ENCODE peak calls at places on chromosomes 6 and 20, in six cellular contexts. T is ovary; W is A549; Q is effector memory CD4-positive, alpha-beta T cell; O is tibial artery; A is RWPE1. I is an unnamed sample.

GRCh38 chr6:36326351-36326995 is 10.2 kb downstream of the BNIP5 start:
- DNase-seq in T (no peak), W (no peak), Q (no peak), O (no peak), A (no peak), I (no peak)

GRCh38 chr6:8436956-8437355 is 1.6 kb upstream of the SLC35B3 start:
- DNase-seq in T (no peak), W (no peak), Q (no peak), O (no peak), A (no peak), I (no peak)

GRCh38 chr20:64223526-64224067 is 32.0 kb upstream of the PCMTD2 start:
- DNase-seq in T (peak; percentile 75), W (no peak), Q (no peak), O (no peak), A (no peak), I (no peak)

GRCh38 chr6:53581161-53581560 is 36.3 kb upstream of the GCLC start:
- DNase-seq in T (no peak), W (no peak), Q (no peak), O (no peak), A (no peak), I (no peak)

GRCh38 chr6:25706314-25707014 is 48.1 kb upstream of the SLC17A4 start:
- DNase-seq in T (no peak), W (no peak), Q (no peak), O (peak; percentile 34), A (no peak), I (no peak)

GRCh38 chr6:170062904-170063220 is 228.0 kb downstream of the DLL1 start:
- DNase-seq in T (no peak), W (no peak), Q (no peak), O (peak; percentile 16), A (no peak), I (no peak)

GRCh38 chr20:6525447-6526303 is 241.8 kb upstream of the BMP2 start:
- DNase-seq in T (no peak), W (no peak), Q (no peak), O (no peak), A (no peak), I (no peak)

GRCh38 chr6:130027948-130028347 is 9.6 kb downstream of the L3MBTL3 start:
- DNase-seq in T (no peak), W (no peak), Q (no peak), O (no peak), A (no peak), I (no peak)

GRCh38 chr6:53441035-53441493 is 92.3 kb upstream of the ELOVL5 start:
- DNase-seq in T (no peak), W (no peak), Q (no peak), O (no peak), A (no peak), I (no peak)

GRCh38 chr20:24768226-24768625 is 180.8 kb upstream of the CST7 start:
- DNase-seq in T (no peak), W (no peak), Q (no peak), O (no peak), A (no peak), I (no peak)

GRCh38 chr6:15453622-15454021 is 207.8 kb downstream of the JARID2 start:
- DNase-seq in T (no peak), W (no peak), Q (no peak), O (peak; percentile 66), A (no peak), I (peak; percentile 84)

GRCh38 chr20:4925842-4926530 is 75.3 kb downstream of the SLC23A2 start:
- DNase-seq in T (peak; percentile 68), W (peak; percentile 49), Q (no peak), O (peak; percentile 78), A (peak; percentile 49), I (no peak)

GRCh38 chr6:160306284-160306683 is 41.9 kb upstream of the SLC22A3 start:
- DNase-seq in T (no peak), W (no peak), Q (no peak), O (no peak), A (no peak), I (no peak)

GRCh38 chr6:45297302-45297701 is 30.8 kb upstream of the RUNX2 start:
- DNase-seq in T (no peak), W (no peak), Q (no peak), O (no peak), A (no peak), I (no peak)

GRCh38 chr6:4936681-4937041 is 67.2 kb downstream of the RPP40 start:
- DNase-seq in T (no peak), W (peak; percentile 53), Q (no peak), O (no peak), A (peak; percentile 37), I (no peak)

GRCh38 chr6:117605169-117605826 is 3.0 kb upstream of the GOPC start:
- DNase-seq in T (no peak), W (peak; percentile 83), Q (peak; percentile 25), O (no peak), A (peak; percentile 68), I (peak; percentile 7)

GRCh38 chr6:21610376-21610775 is 16.8 kb downstream of the SOX4 start:
- DNase-seq in T (no peak), W (no peak), Q (no peak), O (no peak), A (no peak), I (no peak)

GRCh38 chr6:27472182-27472616 is 706 bp downstream of the ZNF184 start:
- DNase-seq in T (peak; percentile 65), W (peak; percentile 82), Q (peak; percentile 67), O (peak; percentile 51), A (peak; percentile 46), I (peak; percentile 19)

GRCh38 chr20:37439223-37439933 is 81.7 kb upstream of the NNAT start:
- DNase-seq in T (no peak), W (no peak), Q (no peak), O (no peak), A (no peak), I (no peak)

GRCh38 chr6:33575211-33575610 is 4.9 kb downstream of the BAK1 start:
- DNase-seq in T (no peak), W (no peak), Q (no peak), O (no peak), A (no peak), I (no peak)

GRCh38 chr6:29414588-29414987 is at the start of gene OR12D1:
- DNase-seq in T (no peak), W (no peak), Q (no peak), O (no peak), A (peak; percentile 4), I (no peak)

GRCh38 chr6:131212024-131212423 is 76.8 kb downstream of the AKAP7 start:
- DNase-seq in T (no peak), W (no peak), Q (no peak), O (no peak), A (no peak), I (no peak)

GRCh38 chr6:149082320-149082719 is 235.2 kb upstream of the TAB2 start:
- DNase-seq in T (peak; percentile 87), W (peak; percentile 73), Q (peak; percentile 73), O (peak; percentile 83), A (peak; percentile 68), I (peak; percentile 62)

DNA sequence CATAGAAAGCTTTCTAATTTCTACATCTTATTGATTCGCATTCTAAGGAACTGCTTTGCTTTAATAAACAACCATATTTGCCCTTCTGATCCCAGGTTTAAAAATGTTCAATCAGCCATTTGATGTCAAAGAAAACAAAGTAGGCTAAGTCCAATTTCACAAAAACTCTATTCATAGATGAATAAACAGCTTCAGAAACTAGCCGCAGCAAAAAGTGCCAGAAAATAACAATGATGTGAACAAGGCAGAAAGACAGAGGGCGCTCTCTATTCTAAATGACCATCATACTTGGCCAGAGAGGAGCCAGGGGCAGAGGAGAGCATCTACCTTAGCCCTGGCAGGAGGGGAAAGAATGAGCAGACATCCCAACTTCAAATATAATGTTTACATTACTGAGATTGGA is 9.7 kb downstream of the CNKSR3 start:
- DNase-seq in T (no peak), W (no peak), Q (no peak), O (no peak), A (no peak), I (no peak)
- H3K27ac ChIP-seq in T (no peak overlapping the region), W (no peak overlapping the region), Q (no peak overlapping the region), O (no peak overlapping the region), A (no peak overlapping the region), I (no peak overlapping the region)

GRCh38 chr6:168272379-168273011 is 47.1 kb downstream of the DACT2 start:
- DNase-seq in T (no peak), W (no peak), Q (no peak), O (no peak), A (no peak), I (no peak)

GRCh38 chr6:168275168-168275567 is 44.4 kb downstream of the DACT2 start:
- DNase-seq in T (no peak), W (no peak), Q (no peak), O (no peak), A (no peak), I (no peak)

GRCh38 chr6:168273483-168274045 is 46.0 kb downstream of the DACT2 start:
- DNase-seq in T (no peak), W (no peak), Q (no peak), O (no peak), A (no peak), I (no peak)

GRCh38 chr6:168276576-168277273 is 42.9 kb downstream of the DACT2 start:
- DNase-seq in T (no peak), W (no peak), Q (no peak), O (no peak), A (no peak), I (no peak)

GRCh38 chr6:168274046-168274952 is 45.3 kb downstream of the DACT2 start:
- DNase-seq in T (no peak), W (peak; percentile 62), Q (no peak), O (no peak), A (no peak), I (no peak)
- H3K27ac ChIP-seq in T (no peak overlapping the region), W (peak overlapping the region; percentile 94), Q (no peak overlapping the region), O (no peak overlapping the region), A (no peak overlapping the region), I (no peak overlapping the region)

GRCh38 chr20:35034150-35034549 is 58.5 kb downstream of the TRPC4AP start:
- DNase-seq in T (no peak), W (no peak), Q (no peak), O (no peak), A (no peak), I (no peak)
- H3K27ac ChIP-seq in T (no peak overlapping the region), W (no peak overlapping the region), Q (no peak overlapping the region), O (no peak overlapping the region), A (no peak overlapping the region), I (no peak overlapping the region)

DNA sequence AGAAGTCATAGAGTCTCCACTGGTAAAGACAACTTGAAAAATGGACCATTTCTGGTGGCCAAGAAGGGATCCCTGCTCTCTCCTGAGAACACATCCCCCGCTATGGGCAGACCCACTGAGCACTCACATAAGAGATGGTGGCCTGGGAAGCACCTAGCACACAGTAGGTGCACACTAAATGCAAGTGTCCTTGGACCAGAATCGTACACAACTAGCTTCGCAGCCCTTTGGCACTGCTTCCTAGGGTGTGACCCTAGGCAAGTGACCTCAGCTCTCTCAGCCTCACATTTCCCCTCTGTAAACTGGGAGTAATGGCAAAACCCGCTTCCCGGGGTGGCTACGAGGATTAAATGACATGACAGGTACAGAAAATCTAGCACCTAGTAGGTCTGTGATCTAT is 35.1 kb downstream of the KCNB1 start:
- DNase-seq in T (no peak), W (no peak), Q (no peak), O (no peak), A (no peak), I (no peak)
- H3K27ac ChIP-seq in T (no peak overlapping the region), W (no peak overlapping the region), Q (no peak overlapping the region), O (peak overlapping the region; percentile 73), A (no peak overlapping the region), I (peak overlapping the region; percentile 59)

GRCh38 chr20:381581-382290 is 1.2 kb downstream of the TRIB3 start:
- DNase-seq in T (peak; percentile 66), W (peak; percentile 91), Q (peak; percentile 62), O (peak; percentile 54), A (peak; percentile 77), I (peak; percentile 27)
- H3K27ac ChIP-seq in T (no peak overlapping the region), W (peak overlapping the region; percentile 98), Q (peak overlapping the region; percentile 53), O (peak overlapping the region; percentile 46), A (peak overlapping the region; percentile 99), I (peak overlapping the region; percentile 29)

I was measured in gastrocnemius medialis.